ENCODE peak calls at places on chromosome 13, in seven cellular contexts. One of them, this sample, is unnamed.

GRCh38 chr13:43728411-43728810 is 58.4 kb downstream of the ENOX1 start:
- DNase-seq in mesendoderm: no peak
- DNase-seq in keratinocyte: no peak
- DNase-seq in IMR-90: no peak
- DNase-seq in OCI-LY7: no peak
- DNase-seq in neuronal stem cell: no peak
- DNase-seq in GM23338: no peak
- DNase-seq in this sample: no peak

GRCh38 chr13:93169980-93170379 is 56.6 kb upstream of the GPC6 start:
- DNase-seq in mesendoderm: peak
- DNase-seq in keratinocyte: peak
- DNase-seq in IMR-90: peak
- DNase-seq in OCI-LY7: no peak
- DNase-seq in neuronal stem cell: no peak
- DNase-seq in GM23338: no peak
- DNase-seq in this sample: no peak

GRCh38 chr13:94537740-94538630 is 58.0 kb downstream of the TGDS start:
- DNase-seq in mesendoderm: no peak
- DNase-seq in keratinocyte: no peak
- DNase-seq in IMR-90: no peak
- DNase-seq in OCI-LY7: no peak
- DNase-seq in neuronal stem cell: no peak
- DNase-seq in GM23338: no peak
- DNase-seq in this sample: no peak

GRCh38 chr13:32284927-32285632 is 30.1 kb downstream of the ZAR1L start:
- DNase-seq in mesendoderm: peak
- DNase-seq in keratinocyte: no peak
- DNase-seq in IMR-90: peak
- DNase-seq in OCI-LY7: no peak
- DNase-seq in neuronal stem cell: peak
- DNase-seq in GM23338: no peak
- DNase-seq in this sample: no peak

GRCh38 chr13:23450340-23451046 is 17.0 kb upstream of the SACS start:
- DNase-seq in mesendoderm: no peak
- DNase-seq in keratinocyte: no peak
- DNase-seq in IMR-90: no peak
- DNase-seq in OCI-LY7: no peak
- DNase-seq in neuronal stem cell: no peak
- DNase-seq in GM23338: no peak
- DNase-seq in this sample: no peak

GRCh38 chr13:21006141-21007005 is 55.0 kb downstream of the LATS2 start:
- DNase-seq in mesendoderm: no peak
- DNase-seq in keratinocyte: no peak
- DNase-seq in IMR-90: no peak
- DNase-seq in OCI-LY7: no peak
- DNase-seq in neuronal stem cell: no peak
- DNase-seq in GM23338: no peak
- DNase-seq in this sample: no peak

GRCh38 chr13:42977219-42977659 is 14.8 kb downstream of the EPSTI1 start:
- DNase-seq in mesendoderm: no peak
- DNase-seq in keratinocyte: no peak
- DNase-seq in IMR-90: no peak
- DNase-seq in OCI-LY7: no peak
- DNase-seq in neuronal stem cell: no peak
- DNase-seq in GM23338: no peak
- DNase-seq in this sample: no peak

GRCh38 chr13:72437458-72437857 is 290.0 kb downstream of the MZT1 start:
- DNase-seq in mesendoderm: peak
- DNase-seq in keratinocyte: peak
- DNase-seq in IMR-90: peak
- DNase-seq in OCI-LY7: no peak
- DNase-seq in neuronal stem cell: no peak
- DNase-seq in GM23338: no peak
- DNase-seq in this sample: no peak

GRCh38 chr13:110422913-110423688 is 116.0 kb downstream of the COL4A2 start:
- DNase-seq in mesendoderm: no peak
- DNase-seq in keratinocyte: no peak
- DNase-seq in IMR-90: no peak
- DNase-seq in OCI-LY7: no peak
- DNase-seq in neuronal stem cell: no peak
- DNase-seq in GM23338: no peak
- DNase-seq in this sample: no peak

GRCh38 chr13:100409132-100409531 is 179.5 kb downstream of the GGACT start:
- DNase-seq in mesendoderm: peak
- DNase-seq in keratinocyte: no peak
- DNase-seq in IMR-90: peak
- DNase-seq in OCI-LY7: no peak
- DNase-seq in neuronal stem cell: no peak
- DNase-seq in GM23338: peak
- DNase-seq in this sample: peak

GRCh38 chr13:42007844-42008243 is 40.6 kb upstream of the DGKH start:
- DNase-seq in mesendoderm: no peak
- DNase-seq in keratinocyte: no peak
- DNase-seq in IMR-90: peak
- DNase-seq in OCI-LY7: no peak
- DNase-seq in neuronal stem cell: no peak
- DNase-seq in GM23338: no peak
- DNase-seq in this sample: no peak

GRCh38 chr13:40528881-40529280 is 137.6 kb downstream of the FOXO1 start:
- DNase-seq in mesendoderm: no peak
- DNase-seq in keratinocyte: no peak
- DNase-seq in IMR-90: no peak
- DNase-seq in OCI-LY7: no peak
- DNase-seq in neuronal stem cell: no peak
- DNase-seq in GM23338: no peak
- DNase-seq in this sample: no peak

GRCh38 chr13:114339779-114340534 is 25.7 kb downstream of the CHAMP1 start:
- DNase-seq in mesendoderm: no peak
- DNase-seq in keratinocyte: no peak
- DNase-seq in IMR-90: peak
- DNase-seq in OCI-LY7: peak
- DNase-seq in neuronal stem cell: no peak
- DNase-seq in GM23338: peak
- DNase-seq in this sample: peak

DNA sequence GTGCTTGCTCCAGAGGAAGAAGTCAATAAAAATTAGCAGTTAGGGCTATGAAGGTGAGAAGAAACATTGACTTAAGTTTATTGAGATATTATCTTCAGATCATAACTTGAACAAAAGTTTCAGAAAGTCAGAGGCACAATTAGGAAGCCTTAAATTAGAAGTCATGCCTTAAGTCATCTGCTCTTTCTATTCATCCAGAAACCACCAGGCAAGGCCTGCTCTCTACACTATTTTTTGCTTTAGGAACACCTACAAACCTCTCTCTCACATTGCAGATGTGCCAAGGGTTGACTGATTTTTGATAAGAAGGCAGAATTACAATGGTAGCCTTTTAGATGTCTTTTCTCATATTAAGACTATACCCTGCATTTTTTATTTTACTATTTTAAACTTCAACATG is 268.7 kb downstream of the SPRY2 start:
- DNase-seq in mesendoderm: no peak
- DNase-seq in keratinocyte: no peak
- DNase-seq in IMR-90: no peak
- DNase-seq in OCI-LY7: no peak
- DNase-seq in neuronal stem cell: no peak
- DNase-seq in GM23338: no peak
- DNase-seq in this sample: no peak
- H3K4me2 ChIP-seq in mesendoderm: no peak
- H3K4me2 ChIP-seq in keratinocyte: no peak
- H3K4me2 ChIP-seq in IMR-90: no peak
- H3K4me2 ChIP-seq in OCI-LY7: no peak
- H3K4me2 ChIP-seq in neuronal stem cell: no peak
- H3K4me2 ChIP-seq in GM23338: no peak
- H3K4me2 ChIP-seq in this sample: no peak

GRCh38 chr13:82961757-82962156 is 920.5 kb downstream of the SLITRK1 start:
- DNase-seq in mesendoderm: no peak
- DNase-seq in keratinocyte: no peak
- DNase-seq in IMR-90: no peak
- DNase-seq in OCI-LY7: no peak
- DNase-seq in neuronal stem cell: no peak
- DNase-seq in GM23338: no peak
- DNase-seq in this sample: no peak
- H3K4me2 ChIP-seq in mesendoderm: no peak
- H3K4me2 ChIP-seq in keratinocyte: no peak
- H3K4me2 ChIP-seq in IMR-90: no peak
- H3K4me2 ChIP-seq in OCI-LY7: no peak
- H3K4me2 ChIP-seq in neuronal stem cell: no peak
- H3K4me2 ChIP-seq in GM23338: no peak
- H3K4me2 ChIP-seq in this sample: no peak

GRCh38 chr13:97574926-97575325 is 141.0 kb downstream of the RAP2A start:
- DNase-seq in mesendoderm: peak
- DNase-seq in keratinocyte: no peak
- DNase-seq in IMR-90: peak
- DNase-seq in OCI-LY7: peak
- DNase-seq in neuronal stem cell: no peak
- DNase-seq in GM23338: peak
- DNase-seq in this sample: peak

GRCh38 chr13:97573011-97573410 is 139.0 kb downstream of the RAP2A start:
- DNase-seq in mesendoderm: peak
- DNase-seq in keratinocyte: no peak
- DNase-seq in IMR-90: peak
- DNase-seq in OCI-LY7: no peak
- DNase-seq in neuronal stem cell: peak
- DNase-seq in GM23338: no peak
- DNase-seq in this sample: no peak

GRCh38 chr13:97582170-97582569 is 148.2 kb downstream of the RAP2A start:
- DNase-seq in mesendoderm: no peak
- DNase-seq in keratinocyte: no peak
- DNase-seq in IMR-90: no peak
- DNase-seq in OCI-LY7: no peak
- DNase-seq in neuronal stem cell: no peak
- DNase-seq in GM23338: no peak
- DNase-seq in this sample: no peak

DNA sequence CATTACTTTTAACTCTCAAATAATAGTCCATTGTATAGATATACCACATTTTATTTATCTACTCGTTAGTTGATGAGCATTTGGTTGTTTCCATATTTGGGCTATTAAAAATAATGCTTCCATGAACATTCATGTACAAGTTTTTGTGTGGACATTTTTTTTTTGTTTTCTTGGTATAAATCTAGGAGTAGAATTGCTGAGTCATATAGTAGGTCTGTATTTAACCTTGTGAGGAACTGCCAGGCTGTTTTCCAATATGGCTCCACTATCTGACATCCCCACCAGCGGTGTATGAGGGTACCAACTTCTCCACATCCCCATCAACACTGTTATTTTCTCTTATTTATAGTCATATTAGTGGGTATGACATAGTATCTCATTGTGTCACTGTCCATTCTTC is 143.1 kb downstream of the RAP2A start:
- DNase-seq in mesendoderm: no peak
- DNase-seq in keratinocyte: no peak
- DNase-seq in IMR-90: no peak
- DNase-seq in OCI-LY7: no peak
- DNase-seq in neuronal stem cell: no peak
- DNase-seq in GM23338: no peak
- DNase-seq in this sample: no peak
- H3K4me2 ChIP-seq in mesendoderm: no peak
- H3K4me2 ChIP-seq in keratinocyte: no peak
- H3K4me2 ChIP-seq in IMR-90: no peak
- H3K4me2 ChIP-seq in OCI-LY7: no peak
- H3K4me2 ChIP-seq in neuronal stem cell: no peak
- H3K4me2 ChIP-seq in GM23338: no peak
- H3K4me2 ChIP-seq in this sample: no peak

GRCh38 chr13:77521595-77522367 is 13.7 kb upstream of the SCEL start:
- DNase-seq in mesendoderm: peak
- DNase-seq in keratinocyte: no peak
- DNase-seq in IMR-90: no peak
- DNase-seq in OCI-LY7: no peak
- DNase-seq in neuronal stem cell: no peak
- DNase-seq in GM23338: peak
- DNase-seq in this sample: no peak
- H3K4me2 ChIP-seq in mesendoderm: no peak
- H3K4me2 ChIP-seq in keratinocyte: peak
- H3K4me2 ChIP-seq in IMR-90: no peak
- H3K4me2 ChIP-seq in OCI-LY7: no peak
- H3K4me2 ChIP-seq in neuronal stem cell: no peak
- H3K4me2 ChIP-seq in GM23338: no peak
- H3K4me2 ChIP-seq in this sample: no peak

DNA sequence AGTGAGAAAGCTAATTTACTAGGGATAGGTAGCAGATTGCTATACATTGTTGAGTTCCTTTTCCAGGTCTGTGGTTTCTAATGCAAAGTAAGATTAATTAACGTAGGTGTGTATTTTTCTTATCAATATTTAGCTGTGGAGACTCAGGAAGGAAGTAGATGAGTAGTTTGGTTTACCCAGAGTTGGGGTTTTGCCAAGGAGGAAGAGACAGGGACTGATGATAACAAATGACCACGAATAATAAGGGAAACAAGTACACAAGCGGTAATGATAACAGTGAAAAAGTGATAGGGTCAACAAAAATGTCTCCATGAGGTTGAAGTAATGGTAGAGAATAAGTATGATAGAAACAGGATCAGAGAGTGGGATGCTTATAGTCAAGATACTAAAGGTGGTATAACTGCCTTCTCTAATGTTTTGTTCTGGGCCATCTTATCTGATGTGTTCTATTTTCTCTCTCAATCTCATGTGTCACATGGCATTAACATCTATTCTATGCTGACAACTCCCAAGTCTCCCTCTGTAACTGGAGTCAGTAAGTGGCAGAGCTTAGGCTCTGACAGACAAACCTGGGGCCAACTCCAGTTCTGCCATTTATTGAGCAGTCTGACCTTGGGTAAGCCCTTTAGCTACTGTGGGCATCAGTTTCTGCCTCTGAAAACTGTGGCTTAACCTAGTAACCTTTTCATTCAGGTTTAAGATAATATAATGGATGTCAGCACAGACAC is 8.8 kb downstream of the OBI1 start:
- DNase-seq in mesendoderm: no peak
- DNase-seq in keratinocyte: no peak
- DNase-seq in IMR-90: no peak
- DNase-seq in OCI-LY7: no peak
- DNase-seq in neuronal stem cell: no peak
- DNase-seq in GM23338: no peak
- DNase-seq in this sample: no peak
- H3K4me2 ChIP-seq in mesendoderm: no peak
- H3K4me2 ChIP-seq in keratinocyte: no peak
- H3K4me2 ChIP-seq in IMR-90: no peak
- H3K4me2 ChIP-seq in OCI-LY7: no peak
- H3K4me2 ChIP-seq in neuronal stem cell: no peak
- H3K4me2 ChIP-seq in GM23338: no peak
- H3K4me2 ChIP-seq in this sample: peak

This sample was measured in DND-41.